ENCODE peak calls at places on chromosomes 7 and 10, in nine cellular contexts. One of them, this sample, is unnamed.

GRCh38 chr7:107694395-107694794 is 33.8 kb downstream of the SLC26A4 start:
- DNase-seq in OCI-LY7: no peak
- DNase-seq in NCI-H2081: peak
- DNase-seq in activated T-helper 1 cell treated with anti-CD3 and anti-CD28 coated beads, Interleukin-2, amount 50 U/mL, for 16 hours: no peak
- DNase-seq in body of pancreas: no peak
- DNase-seq in type B pancreatic cell: no peak
- DNase-seq in Right ventricle myocardium superior: no peak
- DNase-seq in heart right ventricle: peak
- DNase-seq in T follicular helper cell: no peak
- DNase-seq in this sample: no peak

GRCh38 chr7:12291870-12292269 is 80.8 kb downstream of the TMEM106B start:
- DNase-seq in NCI-H2081: no peak
- DNase-seq in Right ventricle myocardium superior: no peak
- DNase-seq in heart right ventricle: no peak
- DNase-seq in body of pancreas: no peak
- DNase-seq in OCI-LY7: no peak
- DNase-seq in T follicular helper cell: no peak
- DNase-seq in activated T-helper 1 cell treated with anti-CD3 and anti-CD28 coated beads, Interleukin-2, amount 50 U/mL, for 16 hours: no peak
- DNase-seq in type B pancreatic cell: no peak
- DNase-seq in this sample: no peak

GRCh38 chr10:110556993-110557601 is 10.4 kb upstream of the SMC3 start:
- DNase-seq in type B pancreatic cell: no peak
- DNase-seq in T follicular helper cell: peak
- DNase-seq in heart right ventricle: peak
- DNase-seq in Right ventricle myocardium superior: peak
- DNase-seq in activated T-helper 1 cell treated with anti-CD3 and anti-CD28 coated beads, Interleukin-2, amount 50 U/mL, for 16 hours: peak
- DNase-seq in NCI-H2081: no peak
- DNase-seq in body of pancreas: peak
- DNase-seq in OCI-LY7: peak
- DNase-seq in this sample: peak

GRCh38 chr7:31443457-31443856 is 70.4 kb upstream of the ITPRID1 start:
- DNase-seq in NCI-H2081: peak
- DNase-seq in OCI-LY7: peak
- DNase-seq in activated T-helper 1 cell treated with anti-CD3 and anti-CD28 coated beads, Interleukin-2, amount 50 U/mL, for 16 hours: no peak
- DNase-seq in body of pancreas: peak
- DNase-seq in T follicular helper cell: no peak
- DNase-seq in type B pancreatic cell: no peak
- DNase-seq in Right ventricle myocardium superior: no peak
- DNase-seq in heart right ventricle: no peak
- DNase-seq in this sample: no peak

GRCh38 chr10:34121974-34122282 is 693.2 kb downstream of the PARD3 start:
- DNase-seq in heart right ventricle: no peak
- DNase-seq in activated T-helper 1 cell treated with anti-CD3 and anti-CD28 coated beads, Interleukin-2, amount 50 U/mL, for 16 hours: no peak
- DNase-seq in T follicular helper cell: no peak
- DNase-seq in NCI-H2081: no peak
- DNase-seq in OCI-LY7: no peak
- DNase-seq in type B pancreatic cell: no peak
- DNase-seq in body of pancreas: no peak
- DNase-seq in Right ventricle myocardium superior: no peak
- DNase-seq in this sample: no peak

GRCh38 chr10:132292972-132293415 is 14.8 kb downstream of the STK32C start:
- DNase-seq in NCI-H2081: peak
- DNase-seq in type B pancreatic cell: no peak
- DNase-seq in activated T-helper 1 cell treated with anti-CD3 and anti-CD28 coated beads, Interleukin-2, amount 50 U/mL, for 16 hours: no peak
- DNase-seq in heart right ventricle: no peak
- DNase-seq in Right ventricle myocardium superior: no peak
- DNase-seq in OCI-LY7: no peak
- DNase-seq in T follicular helper cell: no peak
- DNase-seq in body of pancreas: no peak
- DNase-seq in this sample: no peak

GRCh38 chr7:90788057-90788456 is 191.9 kb downstream of the CDK14 start:
- DNase-seq in Right ventricle myocardium superior: no peak
- DNase-seq in heart right ventricle: peak
- DNase-seq in body of pancreas: no peak
- DNase-seq in NCI-H2081: no peak
- DNase-seq in activated T-helper 1 cell treated with anti-CD3 and anti-CD28 coated beads, Interleukin-2, amount 50 U/mL, for 16 hours: no peak
- DNase-seq in T follicular helper cell: no peak
- DNase-seq in OCI-LY7: no peak
- DNase-seq in type B pancreatic cell: no peak
- DNase-seq in this sample: no peak

GRCh38 chr10:42977032-42977416 is 99.8 kb upstream of the RET start:
- DNase-seq in OCI-LY7: no peak
- DNase-seq in type B pancreatic cell: no peak
- DNase-seq in Right ventricle myocardium superior: no peak
- DNase-seq in heart right ventricle: no peak
- DNase-seq in NCI-H2081: no peak
- DNase-seq in T follicular helper cell: no peak
- DNase-seq in body of pancreas: no peak
- DNase-seq in activated T-helper 1 cell treated with anti-CD3 and anti-CD28 coated beads, Interleukin-2, amount 50 U/mL, for 16 hours: no peak
- DNase-seq in this sample: no peak

GRCh38 chr10:67794909-67795460 is 43.0 kb downstream of the DNAJC12 start:
- DNase-seq in activated T-helper 1 cell treated with anti-CD3 and anti-CD28 coated beads, Interleukin-2, amount 50 U/mL, for 16 hours: no peak
- DNase-seq in NCI-H2081: no peak
- DNase-seq in OCI-LY7: no peak
- DNase-seq in heart right ventricle: no peak
- DNase-seq in body of pancreas: no peak
- DNase-seq in Right ventricle myocardium superior: no peak
- DNase-seq in type B pancreatic cell: no peak
- DNase-seq in T follicular helper cell: no peak
- DNase-seq in this sample: no peak

GRCh38 chr10:24494236-24494635 is 229.5 kb downstream of the ARHGAP21 start:
- DNase-seq in NCI-H2081: no peak
- DNase-seq in T follicular helper cell: no peak
- DNase-seq in body of pancreas: no peak
- DNase-seq in activated T-helper 1 cell treated with anti-CD3 and anti-CD28 coated beads, Interleukin-2, amount 50 U/mL, for 16 hours: no peak
- DNase-seq in heart right ventricle: no peak
- DNase-seq in Right ventricle myocardium superior: no peak
- DNase-seq in OCI-LY7: no peak
- DNase-seq in type B pancreatic cell: no peak
- DNase-seq in this sample: no peak

GRCh38 chr7:43639858-43640491 is 57.1 kb downstream of the STK17A start:
- DNase-seq in heart right ventricle: peak
- DNase-seq in T follicular helper cell: no peak
- DNase-seq in activated T-helper 1 cell treated with anti-CD3 and anti-CD28 coated beads, Interleukin-2, amount 50 U/mL, for 16 hours: no peak
- DNase-seq in OCI-LY7: no peak
- DNase-seq in type B pancreatic cell: no peak
- DNase-seq in Right ventricle myocardium superior: peak
- DNase-seq in body of pancreas: peak
- DNase-seq in NCI-H2081: peak
- DNase-seq in this sample: no peak

GRCh38 chr10:26494018-26494417 is 55.9 kb downstream of the APBB1IP start:
- DNase-seq in T follicular helper cell: no peak
- DNase-seq in heart right ventricle: no peak
- DNase-seq in NCI-H2081: no peak
- DNase-seq in body of pancreas: no peak
- DNase-seq in type B pancreatic cell: no peak
- DNase-seq in Right ventricle myocardium superior: no peak
- DNase-seq in OCI-LY7: no peak
- DNase-seq in activated T-helper 1 cell treated with anti-CD3 and anti-CD28 coated beads, Interleukin-2, amount 50 U/mL, for 16 hours: no peak
- DNase-seq in this sample: no peak

GRCh38 chr10:104299031-104299904 is 30.3 kb downstream of the GSTO2 start:
- DNase-seq in body of pancreas: no peak
- DNase-seq in type B pancreatic cell: no peak
- DNase-seq in activated T-helper 1 cell treated with anti-CD3 and anti-CD28 coated beads, Interleukin-2, amount 50 U/mL, for 16 hours: no peak
- DNase-seq in NCI-H2081: no peak
- DNase-seq in heart right ventricle: peak
- DNase-seq in T follicular helper cell: no peak
- DNase-seq in OCI-LY7: no peak
- DNase-seq in Right ventricle myocardium superior: no peak
- DNase-seq in this sample: no peak

GRCh38 chr10:43202657-43203490 is 64.0 kb downstream of the RASGEF1A start:
- DNase-seq in type B pancreatic cell: peak
- DNase-seq in activated T-helper 1 cell treated with anti-CD3 and anti-CD28 coated beads, Interleukin-2, amount 50 U/mL, for 16 hours: no peak
- DNase-seq in heart right ventricle: peak
- DNase-seq in body of pancreas: peak
- DNase-seq in Right ventricle myocardium superior: peak
- DNase-seq in NCI-H2081: no peak
- DNase-seq in T follicular helper cell: peak
- DNase-seq in OCI-LY7: peak
- DNase-seq in this sample: no peak

GRCh38 chr10:86389441-86390193 is 23.0 kb upstream of the GRID1 start:
- DNase-seq in NCI-H2081: no peak
- DNase-seq in OCI-LY7: peak
- DNase-seq in type B pancreatic cell: no peak
- DNase-seq in heart right ventricle: no peak
- DNase-seq in T follicular helper cell: no peak
- DNase-seq in activated T-helper 1 cell treated with anti-CD3 and anti-CD28 coated beads, Interleukin-2, amount 50 U/mL, for 16 hours: no peak
- DNase-seq in Right ventricle myocardium superior: peak
- DNase-seq in body of pancreas: peak
- DNase-seq in this sample: no peak

GRCh38 chr10:121449457-121450045 is 148.7 kb downstream of the FGFR2 start:
- DNase-seq in activated T-helper 1 cell treated with anti-CD3 and anti-CD28 coated beads, Interleukin-2, amount 50 U/mL, for 16 hours: no peak
- DNase-seq in body of pancreas: peak
- DNase-seq in NCI-H2081: no peak
- DNase-seq in type B pancreatic cell: no peak
- DNase-seq in T follicular helper cell: no peak
- DNase-seq in heart right ventricle: no peak
- DNase-seq in Right ventricle myocardium superior: no peak
- DNase-seq in OCI-LY7: no peak
- DNase-seq in this sample: no peak

GRCh38 chr10:49448924-49449323 is 53.0 kb upstream of the DRGX start:
- DNase-seq in T follicular helper cell: no peak
- DNase-seq in Right ventricle myocardium superior: no peak
- DNase-seq in body of pancreas: no peak
- DNase-seq in heart right ventricle: no peak
- DNase-seq in type B pancreatic cell: no peak
- DNase-seq in activated T-helper 1 cell treated with anti-CD3 and anti-CD28 coated beads, Interleukin-2, amount 50 U/mL, for 16 hours: no peak
- DNase-seq in OCI-LY7: no peak
- DNase-seq in NCI-H2081: no peak
- DNase-seq in this sample: no peak

GRCh38 chr10:118809372-118809695 is 54.6 kb upstream of the CACUL1 start:
- DNase-seq in type B pancreatic cell: no peak
- DNase-seq in body of pancreas: no peak
- DNase-seq in NCI-H2081: no peak
- DNase-seq in heart right ventricle: no peak
- DNase-seq in Right ventricle myocardium superior: no peak
- DNase-seq in T follicular helper cell: no peak
- DNase-seq in OCI-LY7: no peak
- DNase-seq in activated T-helper 1 cell treated with anti-CD3 and anti-CD28 coated beads, Interleukin-2, amount 50 U/mL, for 16 hours: no peak
- DNase-seq in this sample: no peak

GRCh38 chr10:91700273-91700672 is 67.4 kb upstream of the PPP1R3C start:
- DNase-seq in body of pancreas: no peak
- DNase-seq in NCI-H2081: no peak
- DNase-seq in activated T-helper 1 cell treated with anti-CD3 and anti-CD28 coated beads, Interleukin-2, amount 50 U/mL, for 16 hours: no peak
- DNase-seq in type B pancreatic cell: no peak
- DNase-seq in Right ventricle myocardium superior: no peak
- DNase-seq in T follicular helper cell: no peak
- DNase-seq in OCI-LY7: no peak
- DNase-seq in heart right ventricle: no peak
- DNase-seq in this sample: no peak

GRCh38 chr10:59465089-59465488 is 102.7 kb upstream of the FAM13C start:
- DNase-seq in Right ventricle myocardium superior: no peak
- DNase-seq in body of pancreas: no peak
- DNase-seq in T follicular helper cell: no peak
- DNase-seq in heart right ventricle: peak
- DNase-seq in activated T-helper 1 cell treated with anti-CD3 and anti-CD28 coated beads, Interleukin-2, amount 50 U/mL, for 16 hours: no peak
- DNase-seq in type B pancreatic cell: no peak
- DNase-seq in NCI-H2081: no peak
- DNase-seq in OCI-LY7: no peak
- DNase-seq in this sample: peak

GRCh38 chr10:117684673-117685211 is 142.2 kb downstream of the EMX2 start:
- DNase-seq in T follicular helper cell: no peak
- DNase-seq in heart right ventricle: peak
- DNase-seq in activated T-helper 1 cell treated with anti-CD3 and anti-CD28 coated beads, Interleukin-2, amount 50 U/mL, for 16 hours: no peak
- DNase-seq in NCI-H2081: no peak
- DNase-seq in body of pancreas: peak
- DNase-seq in OCI-LY7: no peak
- DNase-seq in Right ventricle myocardium superior: peak
- DNase-seq in type B pancreatic cell: no peak
- DNase-seq in this sample: no peak

GRCh38 chr7:157519798-157520244 is 183.0 kb downstream of the DNAJB6 start:
- DNase-seq in NCI-H2081: no peak
- DNase-seq in Right ventricle myocardium superior: peak
- DNase-seq in OCI-LY7: peak
- DNase-seq in activated T-helper 1 cell treated with anti-CD3 and anti-CD28 coated beads, Interleukin-2, amount 50 U/mL, for 16 hours: no peak
- DNase-seq in heart right ventricle: no peak
- DNase-seq in T follicular helper cell: no peak
- DNase-seq in type B pancreatic cell: no peak
- DNase-seq in body of pancreas: no peak
- DNase-seq in this sample: no peak

GRCh38 chr7:84589012-84589411 is 394.4 kb upstream of the SEMA3A start:
- DNase-seq in Right ventricle myocardium superior: no peak
- DNase-seq in NCI-H2081: no peak
- DNase-seq in T follicular helper cell: no peak
- DNase-seq in heart right ventricle: no peak
- DNase-seq in type B pancreatic cell: no peak
- DNase-seq in body of pancreas: no peak
- DNase-seq in OCI-LY7: no peak
- DNase-seq in activated T-helper 1 cell treated with anti-CD3 and anti-CD28 coated beads, Interleukin-2, amount 50 U/mL, for 16 hours: no peak
- DNase-seq in this sample: no peak

GRCh38 chr7:73749931-73750776 is 11.6 kb upstream of the ABHD11 start:
- DNase-seq in heart right ventricle: no peak
- DNase-seq in body of pancreas: no peak
- DNase-seq in NCI-H2081: no peak
- DNase-seq in type B pancreatic cell: no peak
- DNase-seq in activated T-helper 1 cell treated with anti-CD3 and anti-CD28 coated beads, Interleukin-2, amount 50 U/mL, for 16 hours: no peak
- DNase-seq in OCI-LY7: no peak
- DNase-seq in Right ventricle myocardium superior: no peak
- DNase-seq in T follicular helper cell: no peak
- DNase-seq in this sample: no peak

GRCh38 chr7:375491-375821 is 85.5 kb downstream of the FOXL3 start:
- DNase-seq in activated T-helper 1 cell treated with anti-CD3 and anti-CD28 coated beads, Interleukin-2, amount 50 U/mL, for 16 hours: no peak
- DNase-seq in Right ventricle myocardium superior: peak
- DNase-seq in body of pancreas: no peak
- DNase-seq in OCI-LY7: no peak
- DNase-seq in T follicular helper cell: no peak
- DNase-seq in heart right ventricle: no peak
- DNase-seq in NCI-H2081: no peak
- DNase-seq in type B pancreatic cell: no peak
- DNase-seq in this sample: no peak

GRCh38 chr10:122181901-122182799 is 88.9 kb upstream of the BTBD16 start:
- DNase-seq in NCI-H2081: peak
- DNase-seq in body of pancreas: no peak
- DNase-seq in type B pancreatic cell: no peak
- DNase-seq in activated T-helper 1 cell treated with anti-CD3 and anti-CD28 coated beads, Interleukin-2, amount 50 U/mL, for 16 hours: no peak
- DNase-seq in T follicular helper cell: no peak
- DNase-seq in OCI-LY7: no peak
- DNase-seq in heart right ventricle: no peak
- DNase-seq in Right ventricle myocardium superior: no peak
- DNase-seq in this sample: no peak